ENCODE peak calls at places on chromosomes 6 and 20, in six cellular contexts. C, U, H, R, Y and F are unnamed samples.

GRCh38 chr20:38373231-38373867 is 27.1 kb downstream of the LBP start:
- DNase-seq in C (no peak), Y (no peak), U (no peak), R (no peak), H (no peak), F (no peak)

GRCh38 chr6:16168858-16169257 is 40.0 kb downstream of the MYLIP start:
- DNase-seq in R (no peak), U (no peak), C (no peak), Y (peak), H (peak), F (no peak)

GRCh38 chr6:25007269-25007699 is 71.5 kb upstream of the RIPOR2 start:
- DNase-seq in H (no peak), C (no peak), R (no peak), Y (no peak), U (no peak), F (no peak)

GRCh38 chr6:73081955-73082354 is 143.3 kb downstream of the KHDC1L start:
- DNase-seq in C (no peak), H (no peak), R (no peak), Y (no peak), U (no peak), F (no peak)

GRCh38 chr20:25280051-25280573 is 32.2 kb downstream of the PYGB start:
- DNase-seq in Y (no peak), R (no peak), U (no peak), H (no peak), C (peak), F (peak)

GRCh38 chr6:100342830-100343229 is 121.9 kb downstream of the SIM1 start:
- DNase-seq in Y (no peak), R (no peak), U (no peak), H (peak), C (no peak), F (no peak)

GRCh38 chr6:57256541-57256940 is 34.4 kb upstream of the RAB23 start:
- DNase-seq in C (no peak), U (no peak), R (no peak), Y (peak), H (no peak), F (no peak)

GRCh38 chr6:150291968-150292710 is 76.7 kb upstream of the IYD start:
- DNase-seq in Y (no peak), C (no peak), R (no peak), U (peak), H (no peak), F (no peak)

GRCh38 chr6:15864033-15864707 is 201.3 kb upstream of the DTNBP1 start:
- DNase-seq in Y (no peak), H (no peak), C (no peak), R (no peak), U (no peak), F (no peak)

GRCh38 chr6:33344771-33345697 is 27.5 kb upstream of the ZBTB22 start:
- DNase-seq in H (peak), C (peak), U (peak), Y (peak), R (peak), F (peak)

GRCh38 chr6:44020148-44020547 is 107.1 kb downstream of the MRPL14 start:
- DNase-seq in U (no peak), Y (peak), C (no peak), R (no peak), H (no peak), F (peak)

GRCh38 chr6:27242589-27243265 is 4.8 kb upstream of the PRSS16 start:
- DNase-seq in C (no peak), U (no peak), Y (no peak), H (no peak), R (no peak), F (no peak)

GRCh38 chr6:16872543-16873230 is 111.4 kb upstream of the ATXN1 start:
- DNase-seq in R (no peak), Y (no peak), U (no peak), H (no peak), C (no peak), F (no peak)

GRCh38 chr20:50038574-50038991 is 55.8 kb downstream of the SNAI1 start:
- DNase-seq in C (no peak), R (no peak), U (no peak), H (no peak), Y (no peak), F (no peak)

GRCh38 chr6:11584264-11584663 is 46.7 kb downstream of the TMEM170B start:
- DNase-seq in Y (peak), C (no peak), R (no peak), H (no peak), U (no peak), F (no peak)

GRCh38 chr20:2798095-2798805 is 2.2 kb downstream of the CPXM1 start:
- DNase-seq in Y (no peak), H (no peak), U (no peak), R (no peak), C (no peak), F (no peak)

GRCh38 chr6:72954736-72955135 is 270.6 kb downstream of the KHDC1L start:
- DNase-seq in Y (no peak), C (no peak), R (no peak), U (no peak), H (no peak), F (no peak)

GRCh38 chr20:57389695-57390603 is 1.2 kb upstream of the RBM38 start:
- DNase-seq in U (no peak), R (no peak), C (peak), H (peak), Y (no peak), F (peak)

GRCh38 chr6:24899647-24900325 is 36.0 kb downstream of the RIPOR2 start:
- DNase-seq in Y (no peak), R (no peak), H (no peak), C (no peak), U (no peak), F (no peak)

GRCh38 chr6:148285205-148285604 is 57.4 kb upstream of the SASH1 start:
- DNase-seq in H (no peak), U (no peak), C (no peak), Y (no peak), R (no peak), F (no peak)

GRCh38 chr20:4661191-4661590 is 60.5 kb upstream of the PRND start:
- DNase-seq in R (no peak), Y (no peak), C (no peak), H (peak), U (no peak), F (peak)

GRCh38 chr6:23633986-23634385 is 492.0 kb upstream of the NRSN1 start:
- DNase-seq in Y (no peak), H (no peak), U (no peak), C (no peak), R (no peak), F (no peak)

GRCh38 chr20:46365483-46366215 is 40.8 kb downstream of the ELMO2 start:
- DNase-seq in Y (no peak), U (no peak), R (no peak), H (no peak), C (no peak), F (no peak)

GRCh38 chr6:37134622-37135191 is 35.2 kb upstream of the PIM1 start:
- DNase-seq in R (peak), C (no peak), U (peak), Y (peak), H (no peak), F (peak)

GRCh38 chr20:3733119-3733995 is 872 bp downstream of the HSPA12B start:
- DNase-seq in U (no peak), R (no peak), Y (no peak), H (no peak), C (no peak), F (no peak)

GRCh38 chr6:136510782-136511181 is 39.4 kb downstream of the MAP7 start:
- DNase-seq in U (no peak), H (no peak), R (no peak), C (no peak), Y (no peak), F (no peak)

GRCh38 chr6:297571-298232 is 5.4 kb downstream of the DUSP22 start:
- DNase-seq in U (no peak), R (no peak), Y (no peak), C (no peak), H (peak), F (no peak)

GRCh38 chr6:125142614-125143013 is 11.0 kb upstream of the TPD52L1 start:
- DNase-seq in C (no peak), H (no peak), Y (peak), R (no peak), U (no peak), F (no peak)

DNA sequence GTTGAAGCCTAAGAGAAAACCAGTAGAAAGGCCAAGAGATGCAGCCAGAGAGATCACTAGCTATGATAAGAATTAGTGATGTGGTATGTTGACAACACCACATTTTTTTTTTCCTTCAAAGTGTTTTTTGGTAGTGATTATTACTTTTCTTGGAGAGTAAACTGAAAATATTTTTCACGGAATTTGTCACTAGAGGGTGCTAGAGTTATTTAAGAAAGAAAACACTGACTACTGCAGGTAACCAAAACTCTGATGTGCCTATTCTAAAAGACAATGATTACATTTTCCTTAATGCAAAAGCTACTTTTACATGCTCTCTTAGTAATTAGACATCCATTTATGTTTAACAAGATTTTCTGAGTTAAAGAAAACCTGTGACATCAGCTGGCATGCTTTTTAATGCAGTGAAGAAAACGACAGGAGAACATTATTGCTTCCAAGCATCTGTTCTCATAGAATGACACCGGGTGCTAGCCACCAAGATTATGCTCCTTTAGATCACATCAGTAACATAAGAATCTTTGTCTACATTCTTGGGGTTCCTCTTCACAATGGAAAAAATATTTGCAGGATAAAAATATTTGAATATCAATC is 28.8 kb downstream of the RWDD2A start:
- DNase-seq in Y (peak), C (no peak), R (no peak), H (peak), U (peak), F (no peak)
- TF ChIP-seq CTCF in Y (peak), C (peak), R (peak), H (peak), U (peak), F (peak)

DNA sequence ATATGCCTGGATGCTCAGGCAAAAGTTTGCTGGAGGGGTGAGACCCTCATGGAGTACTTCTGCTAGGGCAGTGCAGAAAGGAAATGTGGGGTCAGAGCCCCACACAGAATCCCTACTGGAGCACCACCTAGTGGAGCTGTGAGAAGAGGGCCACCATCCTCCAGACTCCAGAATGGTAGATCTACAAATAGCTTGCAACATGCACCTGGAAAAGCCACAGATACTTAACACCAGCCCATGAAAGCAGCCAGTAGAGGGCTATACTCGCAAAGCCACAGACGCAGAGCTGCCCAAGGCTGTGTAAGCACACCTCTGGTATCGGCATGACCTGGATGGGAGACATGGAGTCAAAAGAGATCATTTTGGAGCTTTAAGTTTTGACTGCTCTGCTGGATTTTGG is 60.7 kb upstream of the GJE1 start:
- DNase-seq in H (peak), R (no peak), U (no peak), Y (no peak), C (no peak), F (no peak)
- TF ChIP-seq CTCF in H (peak), R (peak), U (no peak), Y (no peak), C (no peak), F (no peak)

GRCh38 chr20:53493201-53493908 is 100.3 kb downstream of the ZNF217 start:
- DNase-seq in R (no peak), Y (no peak), H (no peak), C (no peak), U (no peak), F (no peak)
- TF ChIP-seq CTCF in R (no peak), Y (no peak), H (no peak), C (peak), U (no peak), F (no peak)

GRCh38 chr6:82176616-82177015 is 70.9 kb downstream of the IBTK start:
- DNase-seq in U (no peak), H (no peak), Y (no peak), R (no peak), C (no peak), F (no peak)

GRCh38 chr6:82179415-82179814 is 68.1 kb downstream of the IBTK start:
- DNase-seq in R (no peak), H (no peak), C (no peak), U (no peak), Y (peak), F (no peak)

GRCh38 chr6:82182756-82183155 is 64.8 kb downstream of the IBTK start:
- DNase-seq in H (no peak), U (peak), C (no peak), Y (peak), R (no peak), F (no peak)

GRCh38 chr6:82178759-82179112 is 68.8 kb downstream of the IBTK start:
- DNase-seq in H (no peak), R (no peak), Y (peak), C (no peak), U (no peak), F (no peak)

DNA sequence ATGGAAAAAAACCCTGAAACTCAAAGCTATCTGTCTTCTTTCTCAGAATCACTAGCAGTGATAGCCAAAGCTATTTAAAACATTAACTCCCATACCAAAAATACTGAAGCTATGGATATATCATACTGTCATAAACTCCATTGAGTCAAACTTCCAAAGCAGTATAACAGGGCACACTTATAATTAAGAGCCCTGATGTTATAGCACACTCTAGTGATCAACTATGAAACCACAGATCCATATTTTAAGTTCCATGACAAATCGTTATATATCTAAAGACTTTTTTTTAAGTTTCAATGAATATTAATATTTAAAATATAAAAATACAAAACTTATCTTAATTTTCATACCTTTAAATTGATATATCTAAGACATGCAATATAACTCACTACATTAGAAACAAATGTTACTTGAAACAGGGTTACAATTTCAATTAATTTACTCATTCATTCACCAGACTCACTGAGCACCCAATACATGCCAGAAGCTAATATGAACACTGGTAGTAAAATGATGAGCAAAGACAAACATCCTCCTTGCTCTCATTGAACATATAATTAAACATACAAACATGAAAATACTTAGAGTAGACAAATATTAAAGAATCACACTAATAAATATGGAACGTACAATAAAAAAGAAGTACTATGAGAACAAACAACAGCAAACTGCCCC is 69.3 kb downstream of the IBTK start:
- DNase-seq in H (peak), C (no peak), U (no peak), Y (peak), R (no peak), F (no peak)
- TF ChIP-seq CTCF in H (peak), C (peak), U (peak), Y (peak), R (peak), F (peak)

GRCh38 chr20:44727039-44727438 is 11.9 kb downstream of the CCN5 start:
- DNase-seq in Y (no peak), R (no peak), U (no peak), C (no peak), H (no peak), F (no peak)
- TF ChIP-seq CTCF in Y (no peak), R (no peak), U (no peak), C (no peak), H (no peak), F (no peak)

GRCh38 chr6:43011207-43011606 is 2.5 kb downstream of the MEA1 start:
- DNase-seq in H (peak), Y (no peak), R (no peak), C (no peak), U (no peak), F (no peak)

GRCh38 chr6:43006251-43006650 is 7.5 kb downstream of the MEA1 start:
- DNase-seq in H (no peak), C (no peak), R (no peak), U (no peak), Y (no peak), F (no peak)

GRCh38 chr6:43007126-43007525 is 6.6 kb downstream of the MEA1 start:
- DNase-seq in C (no peak), Y (no peak), R (no peak), U (no peak), H (no peak), F (no peak)

GRCh38 chr6:43012364-43012763 is 1.4 kb downstream of the MEA1 start:
- DNase-seq in C (no peak), U (no peak), Y (no peak), H (no peak), R (no peak), F (no peak)

GRCh38 chr6:43009124-43009523 is 4.6 kb downstream of the MEA1 start:
- DNase-seq in U (no peak), Y (peak), H (peak), C (no peak), R (no peak), F (no peak)
- TF ChIP-seq CTCF in U (no peak), Y (peak), H (peak), C (no peak), R (peak), F (peak)

GRCh38 chr6:169097336-169098052 is 156.2 kb downstream of the THBS2 start:
- DNase-seq in R (peak), Y (peak), C (no peak), U (no peak), H (no peak), F (no peak)

GRCh38 chr6:169101036-169101805 is 152.4 kb downstream of the THBS2 start:
- DNase-seq in Y (no peak), H (no peak), C (no peak), U (no peak), R (no peak), F (no peak)

GRCh38 chr6:169101981-169102380 is 151.7 kb downstream of the THBS2 start:
- DNase-seq in C (no peak), U (no peak), H (no peak), R (no peak), Y (peak), F (no peak)

GRCh38 chr6:169098136-169098535 is 155.5 kb downstream of the THBS2 start:
- DNase-seq in H (no peak), C (no peak), U (no peak), Y (no peak), R (no peak), F (no peak)

GRCh38 chr6:169099411-169100202 is 154.0 kb downstream of the THBS2 start:
- DNase-seq in R (no peak), C (no peak), Y (peak), H (peak), U (peak), F (no peak)
- TF ChIP-seq CTCF in R (peak), C (no peak), Y (no peak), H (no peak), U (no peak), F (no peak)

DNA sequence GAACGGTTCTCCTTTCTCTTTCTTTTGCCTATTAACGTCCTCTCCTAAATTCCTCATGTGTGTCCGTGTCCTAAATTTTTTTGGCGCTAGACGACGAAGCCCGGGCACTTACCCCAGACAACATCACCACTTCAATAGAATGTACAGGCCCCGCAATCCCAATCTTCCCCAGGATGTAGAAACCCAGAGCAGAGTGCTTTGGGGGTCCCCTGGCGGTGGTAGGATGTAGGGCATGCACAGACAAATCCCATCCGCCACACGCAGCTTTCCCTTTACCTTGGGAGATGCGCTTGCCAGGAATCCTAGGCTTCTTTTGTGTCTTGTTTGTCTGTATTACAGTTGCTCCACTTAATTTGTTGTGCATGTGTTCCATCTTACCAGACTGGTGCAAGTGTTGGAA is 417.3 kb upstream of the ARID1B start:
- DNase-seq in U (no peak), R (no peak), C (no peak), H (peak), Y (no peak), F (no peak)
- TF ChIP-seq CTCF in U (no peak), R (peak), C (no peak), H (peak), Y (no peak), F (no peak)

GRCh38 chr20:63254237-63254535 is at the start of gene NKAIN4:
- DNase-seq in U (no peak), R (no peak), C (no peak), Y (no peak), H (no peak), F (no peak)

GRCh38 chr20:63253438-63254236 is 626 bp downstream of the NKAIN4 start:
- DNase-seq in U (peak), H (no peak), Y (no peak), C (no peak), R (no peak), F (no peak)

GRCh38 chr20:63255911-63256704 is 1.8 kb upstream of the NKAIN4 start:
- DNase-seq in H (no peak), R (no peak), Y (no peak), U (peak), C (no peak), F (no peak)

GRCh38 chr20:63253065-63253437 is 1.2 kb downstream of the NKAIN4 start:
- DNase-seq in U (no peak), H (no peak), C (no peak), Y (no peak), R (no peak), F (no peak)

GRCh38 chr20:63254536-63255384 is 497 bp upstream of the NKAIN4 start:
- DNase-seq in C (no peak), H (no peak), U (no peak), R (no peak), Y (no peak), F (no peak)
- TF ChIP-seq CTCF in C (no peak), H (no peak), U (no peak), R (no peak), Y (no peak), F (no peak)